ENCODE peak calls at places on chromosomes 3 and 15, in nine cellular contexts. One of them, this sample, is unnamed.

GRCh38 chr15:68097029-68097428 is 42.9 kb downstream of the PIAS1 start:
- DNase-seq in transverse colon: no peak
- DNase-seq in cardiac muscle cell: no peak
- DNase-seq in PC-9: no peak
- DNase-seq in psoas muscle: no peak
- DNase-seq in naive thymus-derived CD4-positive, alpha-beta T cell: no peak
- DNase-seq in CD4-positive, CD25-positive, alpha-beta regulatory T cell: no peak
- DNase-seq in foreskin keratinocyte: no peak
- DNase-seq in lung: no peak
- DNase-seq in this sample: no peak

GRCh38 chr3:71245971-71246860 is 337.3 kb downstream of the FOXP1 start:
- DNase-seq in transverse colon: no peak
- DNase-seq in cardiac muscle cell: peak
- DNase-seq in PC-9: no peak
- DNase-seq in psoas muscle: no peak
- DNase-seq in naive thymus-derived CD4-positive, alpha-beta T cell: no peak
- DNase-seq in CD4-positive, CD25-positive, alpha-beta regulatory T cell: no peak
- DNase-seq in foreskin keratinocyte: no peak
- DNase-seq in lung: no peak
- DNase-seq in this sample: peak

GRCh38 chr3:168025076-168025475 is 70.6 kb downstream of the GOLIM4 start:
- DNase-seq in transverse colon: no peak
- DNase-seq in cardiac muscle cell: peak
- DNase-seq in PC-9: no peak
- DNase-seq in psoas muscle: no peak
- DNase-seq in naive thymus-derived CD4-positive, alpha-beta T cell: no peak
- DNase-seq in CD4-positive, CD25-positive, alpha-beta regulatory T cell: no peak
- DNase-seq in foreskin keratinocyte: no peak
- DNase-seq in lung: no peak
- DNase-seq in this sample: no peak

GRCh38 chr3:127226946-127227842 is 34.3 kb downstream of the PRR23E start:
- DNase-seq in transverse colon: no peak
- DNase-seq in cardiac muscle cell: peak
- DNase-seq in PC-9: peak
- DNase-seq in psoas muscle: peak
- DNase-seq in naive thymus-derived CD4-positive, alpha-beta T cell: no peak
- DNase-seq in CD4-positive, CD25-positive, alpha-beta regulatory T cell: no peak
- DNase-seq in foreskin keratinocyte: peak
- DNase-seq in lung: peak
- DNase-seq in this sample: no peak

GRCh38 chr3:65334045-65334665 is 646.4 kb upstream of the ADAMTS9 start:
- DNase-seq in transverse colon: no peak
- DNase-seq in cardiac muscle cell: peak
- DNase-seq in PC-9: no peak
- DNase-seq in psoas muscle: no peak
- DNase-seq in naive thymus-derived CD4-positive, alpha-beta T cell: no peak
- DNase-seq in CD4-positive, CD25-positive, alpha-beta regulatory T cell: no peak
- DNase-seq in foreskin keratinocyte: no peak
- DNase-seq in lung: no peak
- DNase-seq in this sample: no peak

GRCh38 chr3:52531636-52532516 is 1.8 kb downstream of the NT5DC2 start:
- DNase-seq in transverse colon: no peak
- DNase-seq in cardiac muscle cell: no peak
- DNase-seq in PC-9: no peak
- DNase-seq in psoas muscle: peak
- DNase-seq in naive thymus-derived CD4-positive, alpha-beta T cell: no peak
- DNase-seq in CD4-positive, CD25-positive, alpha-beta regulatory T cell: no peak
- DNase-seq in foreskin keratinocyte: no peak
- DNase-seq in lung: no peak
- DNase-seq in this sample: no peak

GRCh38 chr3:23748398-23749110 is 57.2 kb upstream of the UBE2E1 start:
- DNase-seq in transverse colon: no peak
- DNase-seq in cardiac muscle cell: peak
- DNase-seq in PC-9: no peak
- DNase-seq in psoas muscle: no peak
- DNase-seq in naive thymus-derived CD4-positive, alpha-beta T cell: no peak
- DNase-seq in CD4-positive, CD25-positive, alpha-beta regulatory T cell: no peak
- DNase-seq in foreskin keratinocyte: no peak
- DNase-seq in lung: peak
- DNase-seq in this sample: peak

GRCh38 chr3:141348848-141349247 is 19.5 kb upstream of the ZBTB38 start:
- DNase-seq in transverse colon: no peak
- DNase-seq in cardiac muscle cell: no peak
- DNase-seq in PC-9: no peak
- DNase-seq in psoas muscle: no peak
- DNase-seq in naive thymus-derived CD4-positive, alpha-beta T cell: no peak
- DNase-seq in CD4-positive, CD25-positive, alpha-beta regulatory T cell: no peak
- DNase-seq in foreskin keratinocyte: no peak
- DNase-seq in lung: no peak
- DNase-seq in this sample: no peak

GRCh38 chr3:43503067-43503728 is 118.6 kb downstream of the ANO10 start:
- DNase-seq in transverse colon: no peak
- DNase-seq in cardiac muscle cell: peak
- DNase-seq in PC-9: no peak
- DNase-seq in psoas muscle: no peak
- DNase-seq in naive thymus-derived CD4-positive, alpha-beta T cell: peak
- DNase-seq in CD4-positive, CD25-positive, alpha-beta regulatory T cell: no peak
- DNase-seq in foreskin keratinocyte: peak
- DNase-seq in lung: no peak
- DNase-seq in this sample: no peak

DNA sequence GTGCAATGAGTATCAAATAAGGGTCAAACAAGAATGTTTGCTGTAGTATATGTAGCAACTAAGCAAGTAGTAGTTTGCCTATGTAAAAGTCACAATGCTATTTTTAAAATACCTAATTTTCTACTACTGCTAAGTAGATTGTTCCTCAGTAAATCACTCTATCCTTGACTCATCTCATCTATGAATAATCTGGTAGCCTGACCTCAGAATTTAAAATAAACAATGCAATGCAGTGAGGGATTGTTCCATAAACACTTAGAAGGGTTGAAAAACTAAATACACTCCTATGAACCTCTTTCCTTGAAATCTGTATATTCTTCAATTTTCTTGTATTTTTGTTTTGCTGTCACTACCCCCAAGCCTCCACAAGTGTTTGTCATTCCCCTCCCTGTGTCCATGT is 253.3 kb downstream of the TBC1D5 start:
- DNase-seq in transverse colon: no peak
- DNase-seq in cardiac muscle cell: no peak
- DNase-seq in PC-9: no peak
- DNase-seq in psoas muscle: no peak
- DNase-seq in naive thymus-derived CD4-positive, alpha-beta T cell: no peak
- DNase-seq in CD4-positive, CD25-positive, alpha-beta regulatory T cell: no peak
- DNase-seq in foreskin keratinocyte: peak
- DNase-seq in lung: no peak
- DNase-seq in this sample: no peak
- H3K27ac ChIP-seq in transverse colon: no peak
- H3K27ac ChIP-seq in cardiac muscle cell: no peak
- H3K27ac ChIP-seq in PC-9: no peak
- H3K27ac ChIP-seq in psoas muscle: no peak
- H3K27ac ChIP-seq in naive thymus-derived CD4-positive, alpha-beta T cell: no peak
- H3K27ac ChIP-seq in CD4-positive, CD25-positive, alpha-beta regulatory T cell: no peak
- H3K27ac ChIP-seq in foreskin keratinocyte: no peak
- H3K27ac ChIP-seq in lung: no peak
- H3K27ac ChIP-seq in this sample: no peak

GRCh38 chr3:152155654-152156053 is 113.1 kb upstream of the MBNL1 start:
- DNase-seq in transverse colon: no peak
- DNase-seq in cardiac muscle cell: no peak
- DNase-seq in PC-9: no peak
- DNase-seq in psoas muscle: no peak
- DNase-seq in naive thymus-derived CD4-positive, alpha-beta T cell: no peak
- DNase-seq in CD4-positive, CD25-positive, alpha-beta regulatory T cell: no peak
- DNase-seq in foreskin keratinocyte: no peak
- DNase-seq in lung: no peak
- DNase-seq in this sample: no peak

GRCh38 chr3:152156880-152157279 is 111.8 kb upstream of the MBNL1 start:
- DNase-seq in transverse colon: no peak
- DNase-seq in cardiac muscle cell: no peak
- DNase-seq in PC-9: no peak
- DNase-seq in psoas muscle: no peak
- DNase-seq in naive thymus-derived CD4-positive, alpha-beta T cell: no peak
- DNase-seq in CD4-positive, CD25-positive, alpha-beta regulatory T cell: no peak
- DNase-seq in foreskin keratinocyte: no peak
- DNase-seq in lung: no peak
- DNase-seq in this sample: no peak

GRCh38 chr3:152159328-152159727 is 109.4 kb upstream of the MBNL1 start:
- DNase-seq in transverse colon: peak
- DNase-seq in cardiac muscle cell: peak
- DNase-seq in PC-9: no peak
- DNase-seq in psoas muscle: no peak
- DNase-seq in naive thymus-derived CD4-positive, alpha-beta T cell: no peak
- DNase-seq in CD4-positive, CD25-positive, alpha-beta regulatory T cell: no peak
- DNase-seq in foreskin keratinocyte: no peak
- DNase-seq in lung: no peak
- DNase-seq in this sample: peak

GRCh38 chr3:152157337-152157736 is 111.4 kb upstream of the MBNL1 start:
- DNase-seq in transverse colon: no peak
- DNase-seq in cardiac muscle cell: no peak
- DNase-seq in PC-9: no peak
- DNase-seq in psoas muscle: no peak
- DNase-seq in naive thymus-derived CD4-positive, alpha-beta T cell: no peak
- DNase-seq in CD4-positive, CD25-positive, alpha-beta regulatory T cell: no peak
- DNase-seq in foreskin keratinocyte: no peak
- DNase-seq in lung: no peak
- DNase-seq in this sample: no peak

DNA sequence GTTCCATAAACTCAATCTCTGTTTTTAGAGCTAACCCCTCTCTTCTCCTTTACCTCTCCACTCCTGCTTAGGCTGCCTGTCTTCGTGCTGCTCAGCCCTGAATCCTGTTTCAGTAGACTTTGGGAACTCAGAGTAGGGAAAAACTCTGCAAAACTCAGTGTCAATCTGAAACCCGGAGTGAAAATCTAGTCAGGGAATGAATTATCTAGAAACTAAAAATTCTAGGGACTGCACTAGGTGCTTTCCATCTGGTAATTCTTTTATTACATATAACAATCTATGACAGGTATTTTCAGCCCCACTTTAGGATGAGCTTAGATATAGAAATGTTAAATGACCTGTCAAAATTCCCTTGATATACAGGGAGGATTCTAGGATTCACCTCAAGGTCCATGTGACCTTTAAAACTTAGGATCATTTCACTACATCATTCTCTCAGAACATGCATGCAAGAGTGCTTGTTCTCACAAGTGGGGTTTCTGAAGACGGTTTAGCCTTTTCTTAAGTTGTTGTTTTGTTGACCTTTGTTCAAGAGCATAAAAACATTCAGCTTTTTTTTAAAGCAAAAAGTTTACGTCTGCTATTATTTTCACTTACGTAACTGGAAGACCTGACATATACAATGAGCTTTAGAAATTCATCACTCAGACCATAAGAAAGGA is 108.2 kb upstream of the MBNL1 start:
- DNase-seq in transverse colon: no peak
- DNase-seq in cardiac muscle cell: no peak
- DNase-seq in PC-9: no peak
- DNase-seq in psoas muscle: no peak
- DNase-seq in naive thymus-derived CD4-positive, alpha-beta T cell: no peak
- DNase-seq in CD4-positive, CD25-positive, alpha-beta regulatory T cell: no peak
- DNase-seq in foreskin keratinocyte: no peak
- DNase-seq in lung: no peak
- DNase-seq in this sample: no peak
- H3K27ac ChIP-seq in transverse colon: peak
- H3K27ac ChIP-seq in cardiac muscle cell: no peak
- H3K27ac ChIP-seq in PC-9: no peak
- H3K27ac ChIP-seq in psoas muscle: no peak
- H3K27ac ChIP-seq in naive thymus-derived CD4-positive, alpha-beta T cell: no peak
- H3K27ac ChIP-seq in CD4-positive, CD25-positive, alpha-beta regulatory T cell: no peak
- H3K27ac ChIP-seq in foreskin keratinocyte: no peak
- H3K27ac ChIP-seq in lung: no peak
- H3K27ac ChIP-seq in this sample: no peak

DNA sequence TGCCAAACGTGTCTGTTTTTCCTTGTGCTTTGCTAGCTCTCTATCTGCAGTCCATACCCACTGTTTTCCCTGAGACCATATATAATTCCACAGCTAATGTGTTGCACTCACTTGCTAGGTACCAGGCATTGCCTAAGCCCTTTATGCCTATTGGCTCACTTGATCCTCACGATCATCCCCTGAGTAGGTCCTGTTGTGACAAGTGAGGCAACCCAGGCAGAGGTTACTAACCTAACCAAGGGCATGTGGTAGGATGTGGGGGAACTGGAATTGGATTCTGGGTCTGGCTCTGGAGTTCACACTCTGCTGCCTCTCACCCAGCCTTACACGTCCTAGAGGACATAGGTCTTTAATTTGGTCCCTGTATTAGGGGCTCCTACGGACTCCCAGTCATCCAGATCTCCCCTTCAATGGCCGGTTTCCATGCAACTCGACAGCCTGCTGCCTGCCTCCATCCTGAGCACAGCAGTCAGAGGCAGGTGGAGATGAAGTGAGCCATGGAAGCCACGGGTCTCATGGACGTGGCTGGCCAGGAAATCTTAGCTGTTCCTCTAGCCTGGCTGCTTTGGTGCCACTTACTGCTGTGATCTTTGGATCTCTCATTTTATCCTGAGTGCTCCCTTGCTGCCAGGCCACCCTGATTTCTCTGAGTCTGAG is 38.9 kb upstream of the MYZAP start:
- DNase-seq in transverse colon: no peak
- DNase-seq in cardiac muscle cell: no peak
- DNase-seq in PC-9: no peak
- DNase-seq in psoas muscle: no peak
- DNase-seq in naive thymus-derived CD4-positive, alpha-beta T cell: no peak
- DNase-seq in CD4-positive, CD25-positive, alpha-beta regulatory T cell: no peak
- DNase-seq in foreskin keratinocyte: no peak
- DNase-seq in lung: no peak
- DNase-seq in this sample: no peak
- H3K27ac ChIP-seq in transverse colon: no peak
- H3K27ac ChIP-seq in cardiac muscle cell: peak
- H3K27ac ChIP-seq in PC-9: peak
- H3K27ac ChIP-seq in psoas muscle: peak
- H3K27ac ChIP-seq in naive thymus-derived CD4-positive, alpha-beta T cell: no peak
- H3K27ac ChIP-seq in CD4-positive, CD25-positive, alpha-beta regulatory T cell: no peak
- H3K27ac ChIP-seq in foreskin keratinocyte: no peak
- H3K27ac ChIP-seq in lung: peak
- H3K27ac ChIP-seq in this sample: no peak

DNA sequence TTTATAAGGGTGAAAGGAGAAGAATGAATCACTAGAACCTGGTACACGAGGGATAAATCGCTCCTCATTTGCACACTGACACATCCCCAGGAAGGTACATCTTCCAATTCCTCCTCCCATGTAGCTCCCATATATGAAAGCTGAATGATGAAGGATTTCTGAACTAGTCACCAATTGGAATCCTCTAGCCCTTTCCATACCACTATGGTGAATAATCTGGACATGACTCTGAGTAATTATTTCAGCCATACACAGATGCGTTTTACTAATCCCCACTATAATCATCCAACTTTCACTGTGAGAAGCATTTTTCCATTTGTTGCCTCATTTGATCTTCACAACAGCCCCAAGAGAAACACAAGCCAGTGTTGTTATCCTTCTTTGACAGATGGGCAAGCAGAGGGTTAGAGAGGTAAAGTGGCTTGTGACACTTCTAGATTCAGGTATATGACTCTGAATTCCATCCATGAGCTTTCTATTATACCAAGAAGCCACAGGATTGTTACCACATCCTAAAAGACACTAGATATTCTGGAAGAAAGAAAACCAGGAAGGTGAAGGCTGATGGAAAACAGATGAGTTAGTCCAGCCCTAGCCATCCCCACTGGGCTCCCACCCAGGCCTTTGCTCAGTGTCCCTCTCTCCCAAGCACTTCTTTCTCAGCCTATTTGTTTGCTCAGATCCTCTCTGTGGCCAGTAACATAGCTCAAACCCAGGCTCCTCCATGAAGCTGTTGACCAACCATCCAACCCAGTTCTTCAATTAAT is 22.2 kb upstream of the BCL6 start:
- DNase-seq in transverse colon: no peak
- DNase-seq in cardiac muscle cell: peak
- DNase-seq in PC-9: no peak
- DNase-seq in psoas muscle: no peak
- DNase-seq in naive thymus-derived CD4-positive, alpha-beta T cell: no peak
- DNase-seq in CD4-positive, CD25-positive, alpha-beta regulatory T cell: no peak
- DNase-seq in foreskin keratinocyte: peak
- DNase-seq in lung: no peak
- DNase-seq in this sample: peak
- H3K27ac ChIP-seq in transverse colon: no peak
- H3K27ac ChIP-seq in cardiac muscle cell: no peak
- H3K27ac ChIP-seq in PC-9: no peak
- H3K27ac ChIP-seq in psoas muscle: no peak
- H3K27ac ChIP-seq in naive thymus-derived CD4-positive, alpha-beta T cell: no peak
- H3K27ac ChIP-seq in CD4-positive, CD25-positive, alpha-beta regulatory T cell: no peak
- H3K27ac ChIP-seq in foreskin keratinocyte: no peak
- H3K27ac ChIP-seq in lung: no peak
- H3K27ac ChIP-seq in this sample: peak

This sample was measured in brain microvascular endothelial cell.